ENCODE peak calls at places on chromosomes 16 and 17, in five cellular contexts. Q is GM18507; N is skeletal muscle cell; Z is dermis microvascular lymphatic vessel endothelial cell; J is stimulated activated CD8-positive, alpha-beta memory T cell treated with anti-CD3 and anti-CD28 coated beads, Interleukin-2, amount 100 ng/mL, for 48 hours. I is an unnamed sample.

GRCh38 chr17:78168906-78169793 is 769 bp downstream of the SYNGR2 start:
- DNase-seq in Q (no peak), N (no peak), Z (peak; percentile 54), J (peak; percentile 52), I (no peak)

GRCh38 chr17:50468120-50469004 is at the start of gene CHAD:
- DNase-seq in Q (no peak), N (no peak), Z (no peak), J (no peak), I (no peak)

GRCh38 chr16:84351630-84352029 is 16.7 kb upstream of the ATP2C2 start:
- DNase-seq in Q (no peak), N (no peak), Z (no peak), J (no peak), I (no peak)

GRCh38 chr17:49996495-49997255 is 1.7 kb upstream of the DLX3 start:
- DNase-seq in Q (peak; percentile 37), N (no peak), Z (peak; percentile 34), J (peak; percentile 49), I (peak; percentile 64)

GRCh38 chr16:56673916-56674315 is 4.3 kb downstream of the MT1H start:
- DNase-seq in Q (no peak), N (no peak), Z (no peak), J (no peak), I (no peak)

GRCh38 chr16:49857423-49858181 is 1.7 kb upstream of the ZNF423 start:
- DNase-seq in Q (peak; percentile 40), N (no peak), Z (peak; percentile 59), J (no peak), I (peak; percentile 86)

GRCh38 chr16:75202069-75202590 is 4.8 kb downstream of the CTRB2 start:
- DNase-seq in Q (no peak), N (no peak), Z (no peak), J (no peak), I (no peak)

GRCh38 chr17:82601447-82602000 is 46.7 kb downstream of the WDR45B start:
- DNase-seq in Q (no peak), N (no peak), Z (no peak), J (no peak), I (no peak)

GRCh38 chr17:78281249-78281865 is 49.9 kb downstream of the TMEM235 start:
- DNase-seq in Q (no peak), N (no peak), Z (no peak), J (no peak), I (no peak)

GRCh38 chr16:856811-857210 is 56.3 kb upstream of the GNG13 start:
- DNase-seq in Q (no peak), N (no peak), Z (no peak), J (no peak), I (no peak)

GRCh38 chr16:70661918-70662641 is 15.7 kb downstream of the IL34 start:
- DNase-seq in Q (no peak), N (no peak), Z (no peak), J (no peak), I (no peak)

GRCh38 chr16:19884611-19885455 is at the start of gene GPRC5B:
- DNase-seq in Q (peak; percentile 5), N (no peak), Z (peak; percentile 71), J (no peak), I (peak; percentile 43)

GRCh38 chr17:77555741-77556291 is 402.7 kb upstream of the TNRC6C start:
- DNase-seq in Q (no peak), N (peak; percentile 3), Z (peak; percentile 6), J (no peak), I (no peak)

GRCh38 chr16:28291651-28292626 is at the start of gene SBK1:
- DNase-seq in Q (peak; percentile 94), N (no peak), Z (peak; percentile 64), J (peak; percentile 75), I (peak; percentile 99)

GRCh38 chr17:69407759-69408158 is 6.7 kb upstream of the MAP2K6 start:
- DNase-seq in Q (no peak), N (no peak), Z (no peak), J (no peak), I (no peak)

GRCh38 chr16:12081048-12081404 is 104.5 kb downstream of the SNX29 start:
- DNase-seq in Q (no peak), N (no peak), Z (no peak), J (no peak), I (no peak)

GRCh38 chr16:75105306-75106061 is 11.1 kb downstream of the LDHD start:
- DNase-seq in Q (no peak), N (no peak), Z (no peak), J (no peak), I (no peak)

GRCh38 chr16:49544828-49545227 is 171.2 kb downstream of the C16orf78 start:
- DNase-seq in Q (no peak), N (no peak), Z (no peak), J (no peak), I (no peak)

GRCh38 chr16:24013733-24014645 is 178.2 kb downstream of the PRKCB start:
- DNase-seq in Q (peak; percentile 77), N (no peak), Z (no peak), J (peak; percentile 45), I (peak; percentile 72)

GRCh38 chr16:85274924-85275323 is 162.7 kb upstream of the CIBAR2 start:
- DNase-seq in Q (no peak), N (no peak), Z (no peak), J (no peak), I (no peak)

GRCh38 chr16:2159052-2159838 is 3.7 kb downstream of the TRAF7 start:
- DNase-seq in Q (no peak), N (no peak), Z (peak; percentile 74), J (no peak), I (no peak)

GRCh38 chr16:69106491-69107291 is 1.2 kb downstream of the HAS3 start:
- DNase-seq in Q (no peak), N (no peak), Z (no peak), J (no peak), I (peak; percentile 48)

GRCh38 chr16:81779540-81780320 is 639 bp downstream of the PLCG2 start:
- DNase-seq in Q (no peak), N (no peak), Z (peak; percentile 34), J (no peak), I (no peak)

GRCh38 chr17:9009737-9010136 is 11.6 kb upstream of the NTN1 start:
- DNase-seq in Q (no peak), N (no peak), Z (no peak), J (no peak), I (no peak)

I was measured in GM19239.